ENCODE peak calls at places on chromosomes 7 and 10, in nine cellular contexts. One of them, this sample, is unnamed.

GRCh38 chr10:93841930-93842329 is 51.8 kb upstream of the SLC35G1 start:
- DNase-seq in posterior vena cava: no peak
- DNase-seq in GM12891: no peak
- DNase-seq in OCI-LY7: no peak
- DNase-seq in CD4-positive, CD25-positive, alpha-beta regulatory T cell: no peak
- DNase-seq in left ventricle myocardium inferior: no peak
- DNase-seq in CD4-positive, alpha-beta T cell: no peak
- DNase-seq in Kasumi-1: no peak
- DNase-seq in GM12878: no peak
- DNase-seq in this sample: no peak

GRCh38 chr7:27112960-27113949 is 10.8 kb upstream of the HOXA2 start:
- DNase-seq in posterior vena cava: peak; percentile 93
- DNase-seq in GM12891: no peak
- DNase-seq in OCI-LY7: no peak
- DNase-seq in CD4-positive, CD25-positive, alpha-beta regulatory T cell: no peak
- DNase-seq in left ventricle myocardium inferior: no peak
- DNase-seq in CD4-positive, alpha-beta T cell: no peak
- DNase-seq in Kasumi-1: no peak
- DNase-seq in GM12878: no peak
- DNase-seq in this sample: no peak

GRCh38 chr7:102883098-102883860 is 29.5 kb upstream of the LRRC17 start:
- DNase-seq in posterior vena cava: no peak
- DNase-seq in GM12891: no peak
- DNase-seq in OCI-LY7: no peak
- DNase-seq in CD4-positive, CD25-positive, alpha-beta regulatory T cell: no peak
- DNase-seq in left ventricle myocardium inferior: no peak
- DNase-seq in CD4-positive, alpha-beta T cell: no peak
- DNase-seq in Kasumi-1: no peak
- DNase-seq in GM12878: no peak
- DNase-seq in this sample: no peak

GRCh38 chr7:127437772-127438330 is 45.3 kb upstream of the ZNF800 start:
- DNase-seq in posterior vena cava: no peak
- DNase-seq in GM12891: no peak
- DNase-seq in OCI-LY7: no peak
- DNase-seq in CD4-positive, CD25-positive, alpha-beta regulatory T cell: no peak
- DNase-seq in left ventricle myocardium inferior: no peak
- DNase-seq in CD4-positive, alpha-beta T cell: no peak
- DNase-seq in Kasumi-1: no peak
- DNase-seq in GM12878: no peak
- DNase-seq in this sample: peak; percentile 73

GRCh38 chr10:78905940-78906308 is 162.8 kb upstream of the ZMIZ1 start:
- DNase-seq in posterior vena cava: peak; percentile 65
- DNase-seq in GM12891: no peak
- DNase-seq in OCI-LY7: no peak
- DNase-seq in CD4-positive, CD25-positive, alpha-beta regulatory T cell: no peak
- DNase-seq in left ventricle myocardium inferior: no peak
- DNase-seq in CD4-positive, alpha-beta T cell: no peak
- DNase-seq in Kasumi-1: no peak
- DNase-seq in GM12878: no peak
- DNase-seq in this sample: no peak

GRCh38 chr10:71099731-71100361 is 112.5 kb upstream of the UNC5B start:
- DNase-seq in posterior vena cava: no peak
- DNase-seq in GM12891: no peak
- DNase-seq in OCI-LY7: no peak
- DNase-seq in CD4-positive, CD25-positive, alpha-beta regulatory T cell: no peak
- DNase-seq in left ventricle myocardium inferior: no peak
- DNase-seq in CD4-positive, alpha-beta T cell: no peak
- DNase-seq in Kasumi-1: no peak
- DNase-seq in GM12878: no peak
- DNase-seq in this sample: no peak

GRCh38 chr10:79483948-79484347 is 28.4 kb upstream of the EIF5AL1 start:
- DNase-seq in posterior vena cava: peak; percentile 89
- DNase-seq in GM12891: no peak
- DNase-seq in OCI-LY7: no peak
- DNase-seq in CD4-positive, CD25-positive, alpha-beta regulatory T cell: no peak
- DNase-seq in left ventricle myocardium inferior: peak; percentile 78
- DNase-seq in CD4-positive, alpha-beta T cell: no peak
- DNase-seq in Kasumi-1: no peak
- DNase-seq in GM12878: no peak
- DNase-seq in this sample: no peak

GRCh38 chr7:120404042-120404441 is 131.1 kb downstream of the KCND2 start:
- DNase-seq in posterior vena cava: no peak
- DNase-seq in GM12891: no peak
- DNase-seq in OCI-LY7: no peak
- DNase-seq in CD4-positive, CD25-positive, alpha-beta regulatory T cell: no peak
- DNase-seq in left ventricle myocardium inferior: no peak
- DNase-seq in CD4-positive, alpha-beta T cell: no peak
- DNase-seq in Kasumi-1: no peak
- DNase-seq in GM12878: no peak
- DNase-seq in this sample: peak; percentile 46

GRCh38 chr10:73517166-73517888 is 21.5 kb upstream of the PPP3CB start:
- DNase-seq in posterior vena cava: no peak
- DNase-seq in GM12891: no peak
- DNase-seq in OCI-LY7: no peak
- DNase-seq in CD4-positive, CD25-positive, alpha-beta regulatory T cell: no peak
- DNase-seq in left ventricle myocardium inferior: no peak
- DNase-seq in CD4-positive, alpha-beta T cell: no peak
- DNase-seq in Kasumi-1: no peak
- DNase-seq in GM12878: no peak
- DNase-seq in this sample: no peak

GRCh38 chr10:79979973-79980687 is 31.2 kb upstream of the SFTPD start:
- DNase-seq in posterior vena cava: no peak
- DNase-seq in GM12891: no peak
- DNase-seq in OCI-LY7: no peak
- DNase-seq in CD4-positive, CD25-positive, alpha-beta regulatory T cell: no peak
- DNase-seq in left ventricle myocardium inferior: no peak
- DNase-seq in CD4-positive, alpha-beta T cell: no peak
- DNase-seq in Kasumi-1: no peak
- DNase-seq in GM12878: no peak
- DNase-seq in this sample: no peak

GRCh38 chr7:120274482-120274881 is 1.5 kb downstream of the KCND2 start:
- DNase-seq in posterior vena cava: peak; percentile 48
- DNase-seq in GM12891: no peak
- DNase-seq in OCI-LY7: no peak
- DNase-seq in CD4-positive, CD25-positive, alpha-beta regulatory T cell: no peak
- DNase-seq in left ventricle myocardium inferior: no peak
- DNase-seq in CD4-positive, alpha-beta T cell: no peak
- DNase-seq in Kasumi-1: no peak
- DNase-seq in GM12878: no peak
- DNase-seq in this sample: no peak

GRCh38 chr10:75398630-75399460 is 2.7 kb downstream of the ZNF503 start:
- DNase-seq in posterior vena cava: no peak
- DNase-seq in GM12891: no peak
- DNase-seq in OCI-LY7: no peak
- DNase-seq in CD4-positive, CD25-positive, alpha-beta regulatory T cell: no peak
- DNase-seq in left ventricle myocardium inferior: peak; percentile 38
- DNase-seq in CD4-positive, alpha-beta T cell: no peak
- DNase-seq in Kasumi-1: no peak
- DNase-seq in GM12878: no peak
- DNase-seq in this sample: peak; percentile 62

GRCh38 chr10:93461807-93462178 is 20.3 kb downstream of the MYOF start:
- DNase-seq in posterior vena cava: no peak
- DNase-seq in GM12891: no peak
- DNase-seq in OCI-LY7: peak; percentile 89
- DNase-seq in CD4-positive, CD25-positive, alpha-beta regulatory T cell: no peak
- DNase-seq in left ventricle myocardium inferior: no peak
- DNase-seq in CD4-positive, alpha-beta T cell: no peak
- DNase-seq in Kasumi-1: no peak
- DNase-seq in GM12878: no peak
- DNase-seq in this sample: no peak

GRCh38 chr10:986881-987634 is 1.2 kb upstream of the GTPBP4 start:
- DNase-seq in posterior vena cava: peak; percentile 48
- DNase-seq in GM12891: no peak
- DNase-seq in OCI-LY7: no peak
- DNase-seq in CD4-positive, CD25-positive, alpha-beta regulatory T cell: no peak
- DNase-seq in left ventricle myocardium inferior: no peak
- DNase-seq in CD4-positive, alpha-beta T cell: no peak
- DNase-seq in Kasumi-1: peak; percentile 80
- DNase-seq in GM12878: no peak
- DNase-seq in this sample: peak; percentile 90

GRCh38 chr10:121900443-121901174 is 27.2 kb downstream of the ATE1 start:
- DNase-seq in posterior vena cava: no peak
- DNase-seq in GM12891: peak; percentile 20
- DNase-seq in OCI-LY7: peak; percentile 69
- DNase-seq in CD4-positive, CD25-positive, alpha-beta regulatory T cell: peak; percentile 34
- DNase-seq in left ventricle myocardium inferior: no peak
- DNase-seq in CD4-positive, alpha-beta T cell: no peak
- DNase-seq in Kasumi-1: peak; percentile 94
- DNase-seq in GM12878: no peak
- DNase-seq in this sample: peak; percentile 84

GRCh38 chr10:83127942-83128575 is 1011.2 kb upstream of the GHITM start:
- DNase-seq in posterior vena cava: no peak
- DNase-seq in GM12891: no peak
- DNase-seq in OCI-LY7: no peak
- DNase-seq in CD4-positive, CD25-positive, alpha-beta regulatory T cell: no peak
- DNase-seq in left ventricle myocardium inferior: no peak
- DNase-seq in CD4-positive, alpha-beta T cell: no peak
- DNase-seq in Kasumi-1: no peak
- DNase-seq in GM12878: no peak
- DNase-seq in this sample: no peak

GRCh38 chr7:118151671-118152070 is 32.3 kb upstream of the LSM8 start:
- DNase-seq in posterior vena cava: no peak
- DNase-seq in GM12891: no peak
- DNase-seq in OCI-LY7: no peak
- DNase-seq in CD4-positive, CD25-positive, alpha-beta regulatory T cell: no peak
- DNase-seq in left ventricle myocardium inferior: no peak
- DNase-seq in CD4-positive, alpha-beta T cell: no peak
- DNase-seq in Kasumi-1: no peak
- DNase-seq in GM12878: no peak
- DNase-seq in this sample: no peak

GRCh38 chr7:48454750-48455192 is 283.5 kb downstream of the ABCA13 start:
- DNase-seq in posterior vena cava: peak; percentile 77
- DNase-seq in GM12891: no peak
- DNase-seq in OCI-LY7: no peak
- DNase-seq in CD4-positive, CD25-positive, alpha-beta regulatory T cell: no peak
- DNase-seq in left ventricle myocardium inferior: no peak
- DNase-seq in CD4-positive, alpha-beta T cell: no peak
- DNase-seq in Kasumi-1: no peak
- DNase-seq in GM12878: no peak
- DNase-seq in this sample: no peak

GRCh38 chr10:125035136-125035535 is 93.2 kb downstream of the ZRANB1 start:
- DNase-seq in posterior vena cava: no peak
- DNase-seq in GM12891: no peak
- DNase-seq in OCI-LY7: no peak
- DNase-seq in CD4-positive, CD25-positive, alpha-beta regulatory T cell: no peak
- DNase-seq in left ventricle myocardium inferior: no peak
- DNase-seq in CD4-positive, alpha-beta T cell: no peak
- DNase-seq in Kasumi-1: no peak
- DNase-seq in GM12878: no peak
- DNase-seq in this sample: no peak

GRCh38 chr7:32053204-32053603 is 17.0 kb downstream of the PDE1C start:
- DNase-seq in posterior vena cava: no peak
- DNase-seq in GM12891: no peak
- DNase-seq in OCI-LY7: no peak
- DNase-seq in CD4-positive, CD25-positive, alpha-beta regulatory T cell: no peak
- DNase-seq in left ventricle myocardium inferior: peak; percentile 26
- DNase-seq in CD4-positive, alpha-beta T cell: no peak
- DNase-seq in Kasumi-1: no peak
- DNase-seq in GM12878: no peak
- DNase-seq in this sample: no peak

GRCh38 chr10:30775779-30776591 is 146.4 kb upstream of the LYZL2 start:
- DNase-seq in posterior vena cava: no peak
- DNase-seq in GM12891: no peak
- DNase-seq in OCI-LY7: no peak
- DNase-seq in CD4-positive, CD25-positive, alpha-beta regulatory T cell: no peak
- DNase-seq in left ventricle myocardium inferior: peak; percentile 44
- DNase-seq in CD4-positive, alpha-beta T cell: no peak
- DNase-seq in Kasumi-1: no peak
- DNase-seq in GM12878: no peak
- DNase-seq in this sample: peak; percentile 47

GRCh38 chr10:18312385-18313145 is 172.3 kb downstream of the CACNB2 start:
- DNase-seq in posterior vena cava: no peak
- DNase-seq in GM12891: peak; percentile 7
- DNase-seq in OCI-LY7: peak; percentile 28
- DNase-seq in CD4-positive, CD25-positive, alpha-beta regulatory T cell: no peak
- DNase-seq in left ventricle myocardium inferior: no peak
- DNase-seq in CD4-positive, alpha-beta T cell: no peak
- DNase-seq in Kasumi-1: peak; percentile 63
- DNase-seq in GM12878: no peak
- DNase-seq in this sample: peak; percentile 86

GRCh38 chr7:33276729-33277128 is 147.4 kb downstream of the BBS9 start:
- DNase-seq in posterior vena cava: no peak
- DNase-seq in GM12891: no peak
- DNase-seq in OCI-LY7: no peak
- DNase-seq in CD4-positive, CD25-positive, alpha-beta regulatory T cell: no peak
- DNase-seq in left ventricle myocardium inferior: no peak
- DNase-seq in CD4-positive, alpha-beta T cell: no peak
- DNase-seq in Kasumi-1: no peak
- DNase-seq in GM12878: no peak
- DNase-seq in this sample: no peak

GRCh38 chr10:128624656-128625530 is 498.7 kb upstream of the MKI67 start:
- DNase-seq in posterior vena cava: no peak
- DNase-seq in GM12891: no peak
- DNase-seq in OCI-LY7: no peak
- DNase-seq in CD4-positive, CD25-positive, alpha-beta regulatory T cell: no peak
- DNase-seq in left ventricle myocardium inferior: no peak
- DNase-seq in CD4-positive, alpha-beta T cell: no peak
- DNase-seq in Kasumi-1: no peak
- DNase-seq in GM12878: no peak
- DNase-seq in this sample: no peak

GRCh38 chr10:61978965-61979364 is 77.5 kb downstream of the ARID5B start:
- DNase-seq in posterior vena cava: no peak
- DNase-seq in GM12891: no peak
- DNase-seq in OCI-LY7: no peak
- DNase-seq in CD4-positive, CD25-positive, alpha-beta regulatory T cell: no peak
- DNase-seq in left ventricle myocardium inferior: no peak
- DNase-seq in CD4-positive, alpha-beta T cell: no peak
- DNase-seq in Kasumi-1: peak; percentile 33
- DNase-seq in GM12878: no peak
- DNase-seq in this sample: no peak

GRCh38 chr7:128221929-128222403 is 19.1 kb upstream of the LEP start:
- DNase-seq in posterior vena cava: no peak
- DNase-seq in GM12891: no peak
- DNase-seq in OCI-LY7: no peak
- DNase-seq in CD4-positive, CD25-positive, alpha-beta regulatory T cell: no peak
- DNase-seq in left ventricle myocardium inferior: no peak
- DNase-seq in CD4-positive, alpha-beta T cell: no peak
- DNase-seq in Kasumi-1: no peak
- DNase-seq in GM12878: no peak
- DNase-seq in this sample: peak; percentile 80

This sample was measured in RKO.